ENCODE peak calls at places on chromosome 9, in seven cellular contexts. L, Q, R, J, P, F and K are unnamed samples.

GRCh38 chr9:125659954-125660353 is 47.1 kb downstream of the MAPKAP1 start:
- DNase-seq in J (no peak), L (no peak), P (peak), Q (peak), R (no peak), F (no peak), K (peak)

GRCh38 chr9:89635816-89636215 is 31.0 kb downstream of the GADD45G start:
- DNase-seq in J (no peak), P (peak), F (no peak), L (no peak), R (peak), Q (peak), K (no peak)

GRCh38 chr9:117543089-117543488 is 128.2 kb upstream of the ASTN2 start:
- DNase-seq in L (no peak), R (no peak), Q (no peak), F (no peak), J (no peak), P (no peak), K (no peak)

GRCh38 chr9:117470455-117470854 is 55.6 kb upstream of the ASTN2 start:
- DNase-seq in L (no peak), J (no peak), F (no peak), R (no peak), Q (no peak), P (no peak), K (no peak)

GRCh38 chr9:131734165-131734610 is 5.7 kb downstream of the RAPGEF1 start:
- DNase-seq in P (peak), L (no peak), F (no peak), Q (peak), R (no peak), J (no peak), K (peak)

GRCh38 chr9:89864257-89864656 is 259.4 kb downstream of the GADD45G start:
- DNase-seq in L (no peak), J (no peak), F (peak), P (no peak), R (peak), Q (no peak), K (no peak)

GRCh38 chr9:30075451-30076199 is 2308.8 kb upstream of the ACO1 start:
- DNase-seq in J (peak), L (no peak), R (no peak), P (peak), Q (peak), F (no peak), K (peak)

GRCh38 chr9:88691096-88691495 is 156.1 kb downstream of the NXNL2 start:
- DNase-seq in P (no peak), F (no peak), L (no peak), J (no peak), R (no peak), Q (no peak), K (no peak)

GRCh38 chr9:82606761-82607382 is 456.1 kb downstream of the RASEF start:
- DNase-seq in J (no peak), F (peak), R (peak), Q (peak), P (peak), L (peak), K (peak)

GRCh38 chr9:89541798-89542197 is 43.9 kb upstream of the SEMA4D start:
- DNase-seq in Q (no peak), R (no peak), F (no peak), L (no peak), J (no peak), P (no peak), K (no peak)

GRCh38 chr9:19255821-19256220 is 25.3 kb downstream of the DENND4C start:
- DNase-seq in J (no peak), P (no peak), Q (no peak), R (no peak), L (no peak), F (no peak), K (no peak)

GRCh38 chr9:117245225-117245624 is 169.6 kb downstream of the ASTN2 start:
- DNase-seq in P (no peak), J (no peak), F (no peak), Q (no peak), L (peak), R (no peak), K (no peak)

GRCh38 chr9:74777136-74777879 is 110.4 kb downstream of the TRPM6 start:
- DNase-seq in L (peak), P (peak), J (peak), R (peak), F (peak), Q (peak), K (peak)

GRCh38 chr9:125258832-125259534 is 2.6 kb upstream of the GAPVD1 start:
- DNase-seq in R (no peak), J (no peak), P (no peak), L (no peak), F (no peak), Q (peak), K (no peak)

GRCh38 chr9:96139592-96140251 is 162.3 kb downstream of the HSD17B3 start:
- DNase-seq in P (no peak), Q (peak), F (no peak), R (peak), L (no peak), J (no peak), K (no peak)

GRCh38 chr9:127179633-127180401 is 57.4 kb upstream of the ANGPTL2 start:
- DNase-seq in F (no peak), J (no peak), R (no peak), L (no peak), P (no peak), Q (no peak), K (no peak)

GRCh38 chr9:76302947-76303550 is 91.2 kb downstream of the RFK start:
- DNase-seq in Q (peak), J (no peak), L (peak), R (peak), F (no peak), P (peak), K (no peak)

GRCh38 chr9:116378873-116379272 is 225.3 kb downstream of the PAPPA start:
- DNase-seq in R (no peak), J (no peak), P (no peak), L (no peak), F (no peak), Q (no peak), K (no peak)

GRCh38 chr9:72363908-72364678 is 915 bp downstream of the ZFAND5 start:
- DNase-seq in J (peak), R (peak), Q (peak), L (peak), F (peak), P (peak), K (peak)

GRCh38 chr9:5671711-5672353 is 42.9 kb downstream of the RIC1 start:
- DNase-seq in Q (peak), L (no peak), P (no peak), F (no peak), J (no peak), R (peak), K (no peak)

GRCh38 chr9:35791321-35791921 is at the start of gene NPR2:
- DNase-seq in Q (no peak), R (no peak), F (no peak), P (no peak), L (peak), J (no peak), K (no peak)

GRCh38 chr9:90029996-90030395 is 425.2 kb downstream of the GADD45G start:
- DNase-seq in Q (peak), R (no peak), J (no peak), P (no peak), F (no peak), L (no peak), K (no peak)

GRCh38 chr9:112921549-112921948 is 30.9 kb upstream of the SLC46A2 start:
- DNase-seq in L (peak), F (no peak), R (peak), J (no peak), Q (peak), P (peak), K (no peak)

GRCh38 chr9:5099466-5099865 is 86.0 kb downstream of the INSL6 start:
- DNase-seq in L (no peak), F (no peak), P (no peak), J (no peak), Q (no peak), R (no peak), K (no peak)

GRCh38 chr9:137387034-137387890 is 35.7 kb downstream of the EXD3 start:
- DNase-seq in R (no peak), P (no peak), Q (no peak), J (peak), L (no peak), F (peak), K (no peak)

GRCh38 chr9:106420511-106420944 is 442.4 kb upstream of the ZNF462 start:
- DNase-seq in F (no peak), J (no peak), L (no peak), Q (peak), P (peak), R (no peak), K (peak)

GRCh38 chr9:94937214-94937903 is 210.9 kb downstream of the AOPEP start:
- DNase-seq in J (no peak), R (no peak), F (no peak), Q (peak), L (no peak), P (peak), K (no peak)

GRCh38 chr9:113152699-113153098 is 1.9 kb downstream of the SLC31A2 start:
- DNase-seq in J (no peak), P (no peak), Q (peak), R (no peak), L (no peak), F (no peak), K (no peak)